ENCODE peak calls at places on chromosomes 3 and 15, in nine cellular contexts. O is sigmoid colon, G is GM12878, U is ovary, S is A549, J is upper lobe of left lung, M is K562, Y is stomach, X is esophagus muscularis mucosa. D is an unnamed sample.

GRCh38 chr3:122055215-122055614 is at the start of gene CD86:
- DNase-seq in O (no peak), G (peak; percentile 77), U (no peak), S (no peak), J (no peak), M (no peak), Y (no peak), X (no peak), D (peak; percentile 34)

GRCh38 chr3:72579581-72580245 is 268.5 kb downstream of the SHQ1 start:
- DNase-seq in O (no peak), G (no peak), U (no peak), S (no peak), J (no peak), M (peak; percentile 18), Y (no peak), X (no peak), D (no peak)

GRCh38 chr3:145807990-145808389 is 353.0 kb downstream of the PLOD2 start:
- DNase-seq in O (no peak), G (no peak), U (no peak), S (peak; percentile 25), J (no peak), M (no peak), Y (no peak), X (no peak), D (no peak)

GRCh38 chr15:61266916-61267315 is 37.8 kb upstream of the RORA start:
- DNase-seq in O (no peak), G (no peak), U (no peak), S (no peak), J (no peak), M (no peak), Y (no peak), X (no peak), D (no peak)

GRCh38 chr3:127817331-127817821 is 4.9 kb downstream of the MGLL start:
- DNase-seq in O (no peak), G (no peak), U (no peak), S (peak; percentile 85), J (no peak), M (no peak), Y (no peak), X (no peak), D (peak; percentile 67)

GRCh38 chr3:190265795-190266194 is 56.5 kb downstream of the CLDN1 start:
- DNase-seq in O (no peak), G (no peak), U (no peak), S (no peak), J (no peak), M (no peak), Y (no peak), X (no peak), D (peak; percentile 50)

GRCh38 chr3:165378761-165379160 is 182.6 kb upstream of the SLITRK3 start:
- DNase-seq in O (no peak), G (no peak), U (no peak), S (no peak), J (no peak), M (no peak), Y (no peak), X (no peak), D (no peak)

GRCh38 chr3:171743327-171744054 is 66.8 kb downstream of the PLD1 start:
- DNase-seq in O (no peak), G (no peak), U (no peak), S (no peak), J (no peak), M (no peak), Y (no peak), X (no peak), D (no peak)

GRCh38 chr3:55500555-55501340 is 13.6 kb upstream of the WNT5A start:
- DNase-seq in O (no peak), G (no peak), U (no peak), S (no peak), J (no peak), M (no peak), Y (no peak), X (no peak), D (no peak)

GRCh38 chr3:49164983-49165720 is 979 bp downstream of the CCDC71 start:
- DNase-seq in O (no peak), G (no peak), U (no peak), S (no peak), J (no peak), M (peak; percentile 28), Y (no peak), X (no peak), D (no peak)

GRCh38 chr3:49162751-49163419 is 3.2 kb downstream of the CCDC71 start:
- DNase-seq in O (no peak), G (no peak), U (no peak), S (no peak), J (no peak), M (no peak), Y (no peak), X (no peak), D (no peak)

GRCh38 chr3:49163609-49164008 is 2.5 kb downstream of the CCDC71 start:
- DNase-seq in O (no peak), G (no peak), U (no peak), S (no peak), J (no peak), M (no peak), Y (no peak), X (no peak), D (no peak)

GRCh38 chr3:49166752-49167556 is 823 bp upstream of the CCDC71 start:
- DNase-seq in O (no peak), G (no peak), U (no peak), S (no peak), J (no peak), M (no peak), Y (no peak), X (no peak), D (no peak)

GRCh38 chr3:49165771-49166751 is at the start of gene CCDC71:
- DNase-seq in O (peak; percentile 86), G (peak; percentile 20), U (peak; percentile 89), S (peak; percentile 61), J (peak; percentile 96), M (peak; percentile 90), Y (peak; percentile 75), X (no peak), D (peak; percentile 73)
- TF ChIP-seq POLR2A in O (peak; percentile 12), G (peak; percentile 89), U (peak; percentile 70), S (peak; percentile 31), J (peak; percentile 42), M (peak; percentile 53), Y (no peak), X (peak; percentile 48), D (no peak)

DNA sequence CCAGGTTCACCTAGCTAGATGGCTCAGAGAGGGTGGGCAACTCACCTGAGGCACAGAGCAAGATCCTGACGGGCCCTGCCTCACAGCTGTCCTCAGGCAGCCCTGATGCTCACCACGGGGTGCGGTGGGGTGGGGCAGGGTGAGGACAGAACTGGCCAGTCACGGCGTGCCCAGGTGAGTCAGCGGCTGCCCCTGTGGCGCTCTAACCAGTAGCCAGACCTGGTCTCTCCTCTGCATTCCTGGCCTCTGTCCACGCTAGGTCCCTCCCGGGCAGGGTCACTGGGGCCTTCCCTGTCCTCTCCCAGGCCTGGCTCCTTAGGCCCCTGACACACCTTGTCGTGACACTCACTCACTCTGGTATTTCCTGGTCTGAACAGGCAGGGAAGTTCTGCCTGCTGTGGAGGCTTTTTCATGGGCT is 904 bp downstream of the ALS2CL start:
- DNase-seq in O (no peak), G (no peak), U (peak; percentile 48), S (peak; percentile 67), J (peak; percentile 90), M (no peak), Y (peak; percentile 83), X (no peak), D (peak; percentile 92)
- H3K4me3 ChIP-seq in O (peak overlapping the region; percentile 60), G (no peak overlapping the region), U (peak overlapping the region; percentile 38), S (peak overlapping the region; percentile 80), J (peak overlapping the region; percentile 76), M (no peak overlapping the region), Y (peak overlapping the region; percentile 78), X (peak overlapping the region; percentile 66), D (no peak overlapping the region)

GRCh38 chr3:170405101-170405500 is 13.6 kb upstream of the CLDN11 start:
- DNase-seq in O (no peak), G (no peak), U (no peak), S (no peak), J (no peak), M (no peak), Y (no peak), X (no peak), D (no peak)

GRCh38 chr3:170414202-170414663 is 4.4 kb upstream of the CLDN11 start:
- DNase-seq in O (no peak), G (peak; percentile 13), U (no peak), S (peak; percentile 63), J (no peak), M (peak; percentile 58), Y (no peak), X (no peak), D (no peak)

GRCh38 chr3:170413291-170413690 is 5.4 kb upstream of the CLDN11 start:
- DNase-seq in O (no peak), G (no peak), U (no peak), S (no peak), J (no peak), M (no peak), Y (no peak), X (no peak), D (no peak)

DNA sequence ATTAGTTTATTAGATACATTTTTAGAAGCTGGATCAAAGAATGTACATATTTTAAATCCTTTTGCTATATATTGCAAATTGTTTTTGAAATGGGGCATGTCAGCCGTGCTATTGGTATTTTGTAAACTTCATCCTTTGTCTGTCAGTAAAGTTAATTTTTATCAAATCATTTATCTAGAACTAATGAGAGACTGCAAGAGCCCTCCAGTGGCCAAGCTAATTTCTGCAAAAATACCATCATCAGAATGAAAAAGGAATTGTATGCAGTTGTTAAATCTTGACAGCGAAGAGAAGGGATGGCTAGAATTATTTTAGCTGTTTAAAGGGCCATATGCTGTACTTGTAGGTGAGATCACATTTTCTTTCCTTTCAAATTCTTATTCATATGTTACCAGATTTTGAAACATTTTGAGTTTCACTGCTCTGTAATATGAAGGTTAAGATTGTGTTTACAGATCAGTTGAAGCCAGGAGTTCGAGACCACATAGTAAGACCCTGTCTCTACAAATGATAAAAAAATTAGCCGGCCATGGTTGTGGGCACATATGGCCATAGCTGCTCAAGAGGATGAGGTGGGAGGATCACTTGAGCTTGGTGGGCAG is 8.1 kb upstream of the CLDN11 start:
- DNase-seq in O (no peak), G (no peak), U (no peak), S (peak; percentile 41), J (no peak), M (peak; percentile 34), Y (no peak), X (no peak), D (no peak)
- TF ChIP-seq EP300 in O (no peak), G (no peak), U (no peak), S (no peak), J (no peak), M (no peak), Y (no peak), X (no peak), D (no peak)

DNA sequence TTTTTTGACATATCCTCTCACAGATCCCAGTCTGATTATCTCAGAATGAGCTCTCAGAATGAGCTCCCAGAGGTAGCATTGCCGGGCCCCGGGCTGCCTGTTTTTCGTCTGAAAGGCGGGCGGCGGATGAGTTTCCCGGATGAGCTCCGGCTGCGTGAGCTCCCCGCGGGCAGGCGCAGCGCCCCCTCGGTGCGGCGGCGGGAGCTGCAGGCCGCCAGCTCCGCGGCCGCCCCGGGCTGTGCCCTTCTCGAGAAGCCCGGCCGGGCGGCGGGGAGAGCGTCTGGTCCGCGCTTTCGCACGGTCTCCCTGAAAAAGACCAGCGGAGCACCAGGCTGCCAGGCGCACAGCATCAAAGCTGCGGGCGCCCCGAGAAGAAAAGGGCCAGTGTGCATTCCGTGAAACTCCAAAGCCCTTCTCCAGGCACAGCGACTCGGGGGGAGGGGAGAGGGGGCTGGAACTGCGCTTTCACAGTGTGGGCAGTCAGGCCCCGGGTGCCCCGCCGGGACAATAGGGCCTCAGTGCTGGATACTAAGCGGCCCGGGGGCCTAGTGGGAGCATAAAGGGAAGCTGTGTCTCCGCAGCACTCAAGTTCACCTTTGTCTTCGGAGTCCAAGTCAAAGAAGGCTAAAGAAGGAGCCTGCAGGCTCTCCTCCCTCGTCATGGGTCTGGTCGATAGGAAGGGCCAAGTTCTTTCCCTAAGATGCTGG is 12.1 kb upstream of the SHC4 start:
- DNase-seq in O (peak; percentile 88), G (no peak), U (peak; percentile 86), S (peak; percentile 74), J (peak; percentile 96), M (peak; percentile 84), Y (peak; percentile 75), X (peak; percentile 94), D (peak; percentile 75)
- TF ChIP-seq POLR2A in O (no peak), G (peak; percentile 23), U (no peak), S (peak; percentile 27), J (no peak), M (peak; percentile 59), Y (no peak), X (no peak), D (no peak)

D was measured in transverse colon.